ENCODE peak calls at places on chromosomes 3 and 15, in eight cellular contexts. O is AG08395, Q is AG10803, P is fibroblast of lung, G is GM13976, U is HuH-7, R is NCI-H2081, L is activated T-cell treated with anti-CD3 and anti-CD28 coated beads for 1 hour. S is an unnamed sample.

GRCh38 chr3:148450819-148451218 is 246.9 kb upstream of the AGTR1 start:
- DNase-seq in O (no peak), Q (no peak), P (no peak), G (no peak), U (no peak), R (peak; percentile 14), L (no peak), S (peak; percentile 33)

GRCh38 chr15:75224281-75224680 is 22.6 kb downstream of the C15orf39 start:
- DNase-seq in O (no peak), Q (no peak), P (no peak), G (no peak), U (no peak), R (no peak), L (no peak), S (no peak)

GRCh38 chr3:156997351-156997750 is 162.6 kb downstream of the CCNL1 start:
- DNase-seq in O (peak; percentile 47), Q (peak; percentile 79), P (peak; percentile 14), G (no peak), U (no peak), R (no peak), L (no peak), S (no peak)

GRCh38 chr3:171788546-171789351 is 21.5 kb downstream of the PLD1 start:
- DNase-seq in O (peak; percentile 74), Q (peak; percentile 97), P (peak; percentile 80), G (no peak), U (no peak), R (peak; percentile 86), L (no peak), S (no peak)

GRCh38 chr3:14812196-14812785 is 6.5 kb upstream of the FGD5 start:
- DNase-seq in O (no peak), Q (no peak), P (no peak), G (no peak), U (no peak), R (no peak), L (no peak), S (no peak)

GRCh38 chr3:105518806-105519418 is 152.2 kb downstream of the ALCAM start:
- DNase-seq in O (peak; percentile 52), Q (peak; percentile 69), P (peak; percentile 78), G (peak; percentile 50), U (peak; percentile 21), R (peak; percentile 78), L (no peak), S (peak; percentile 70)

GRCh38 chr3:63607716-63608115 is 44.8 kb upstream of the SNTN start:
- DNase-seq in O (no peak), Q (no peak), P (no peak), G (no peak), U (no peak), R (no peak), L (no peak), S (no peak)

GRCh38 chr15:70741107-70741511 is 22.2 kb downstream of the UACA start:
- DNase-seq in O (peak; percentile 60), Q (peak; percentile 90), P (peak; percentile 94), G (no peak), U (peak; percentile 40), R (no peak), L (no peak), S (peak; percentile 4)

GRCh38 chr15:64525828-64526530 is 65.6 kb downstream of the ZNF609 start:
- DNase-seq in O (no peak), Q (peak; percentile 36), P (no peak), G (no peak), U (no peak), R (no peak), L (no peak), S (no peak)

GRCh38 chr3:62638316-62638715 is 236.9 kb downstream of the CADPS start:
- DNase-seq in O (no peak), Q (no peak), P (no peak), G (no peak), U (no peak), R (no peak), L (no peak), S (no peak)

GRCh38 chr3:9732080-9732752 is 681 bp downstream of the BRPF1 start:
- DNase-seq in O (peak; percentile 18), Q (no peak), P (no peak), G (peak; percentile 56), U (peak; percentile 56), R (no peak), L (peak; percentile 25), S (peak; percentile 52)

GRCh38 chr15:101429646-101430045 is 59.9 kb downstream of the PCSK6 start:
- DNase-seq in O (no peak), Q (no peak), P (no peak), G (no peak), U (no peak), R (no peak), L (no peak), S (no peak)

GRCh38 chr3:14144423-14145075 is 19.7 kb downstream of the TMEM43 start:
- DNase-seq in O (peak; percentile 98), Q (peak; percentile 100), P (peak; percentile 99), G (peak; percentile 93), U (peak; percentile 90), R (peak; percentile 55), L (peak; percentile 44), S (peak; percentile 87)

GRCh38 chr3:187215460-187215859 is 18.2 kb downstream of the RTP1 start:
- DNase-seq in O (no peak), Q (no peak), P (no peak), G (no peak), U (no peak), R (no peak), L (no peak), S (no peak)

GRCh38 chr3:195003006-195003892 is 267.7 kb downstream of the XXYLT1 start:
- DNase-seq in O (no peak), Q (peak; percentile 77), P (peak; percentile 51), G (no peak), U (no peak), R (no peak), L (no peak), S (no peak)

GRCh38 chr3:61688307-61688695 is 126.9 kb downstream of the PTPRG start:
- DNase-seq in O (no peak), Q (no peak), P (no peak), G (no peak), U (no peak), R (no peak), L (no peak), S (peak; percentile 31)

GRCh38 chr15:25327671-25328070 is 111.2 kb downstream of the UBE3A start:
- DNase-seq in O (no peak), Q (no peak), P (no peak), G (no peak), U (no peak), R (no peak), L (no peak), S (no peak)

GRCh38 chr3:38497026-38497425 is 886 bp downstream of the EXOG start:
- DNase-seq in O (peak; percentile 24), Q (peak; percentile 5), P (no peak), G (no peak), U (no peak), R (no peak), L (no peak), S (no peak)

GRCh38 chr3:43363621-43364266 is 77.4 kb downstream of the SNRK start:
- DNase-seq in O (peak; percentile 37), Q (peak; percentile 79), P (peak; percentile 76), G (no peak), U (no peak), R (no peak), L (no peak), S (peak; percentile 41)

GRCh38 chr15:101088788-101089578 is 162.9 kb downstream of the CHSY1 start:
- DNase-seq in O (peak; percentile 77), Q (peak; percentile 45), P (peak; percentile 41), G (peak; percentile 90), U (peak; percentile 89), R (peak; percentile 45), L (peak; percentile 73), S (peak; percentile 80)

GRCh38 chr3:98613616-98614015 is 20.2 kb upstream of the CPOX start:
- DNase-seq in O (no peak), Q (peak; percentile 12), P (no peak), G (no peak), U (no peak), R (no peak), L (no peak), S (no peak)

GRCh38 chr15:100693451-100693850 is 91.1 kb downstream of the ASB7 start:
- DNase-seq in O (no peak), Q (no peak), P (no peak), G (no peak), U (no peak), R (no peak), L (no peak), S (no peak)

S was measured in left kidney.